ENCODE peak calls at places on chromosomes 5 and 9, in seven cellular contexts. One of them, this sample, is unnamed. For H3K4me1, the result is how much of the 10 kb centered on the place peaks cover.

GRCh38 chr5:72645447-72645846 is 138.2 kb upstream of the ZNF366 start:
- DNase-seq in lung: no peak
- DNase-seq in effector memory CD4-positive, alpha-beta T cell: no peak
- DNase-seq in Karpas-422: no peak
- DNase-seq in spleen: no peak
- DNase-seq in breast epithelium: no peak
- DNase-seq in uterus: no peak
- DNase-seq in this sample: no peak

GRCh38 chr5:141199359-141200235 is at the start of gene PCDHB11:
- DNase-seq in lung: no peak
- DNase-seq in effector memory CD4-positive, alpha-beta T cell: no peak
- DNase-seq in Karpas-422: peak
- DNase-seq in spleen: no peak
- DNase-seq in breast epithelium: no peak
- DNase-seq in uterus: no peak
- DNase-seq in this sample: no peak

GRCh38 chr9:21684831-21685362 is 117.5 kb upstream of the MTAP start:
- DNase-seq in lung: peak
- DNase-seq in effector memory CD4-positive, alpha-beta T cell: no peak
- DNase-seq in Karpas-422: no peak
- DNase-seq in spleen: no peak
- DNase-seq in breast epithelium: peak
- DNase-seq in uterus: no peak
- DNase-seq in this sample: no peak

GRCh38 chr5:143386725-143387124 is 16.8 kb downstream of the NR3C1 start:
- DNase-seq in lung: no peak
- DNase-seq in effector memory CD4-positive, alpha-beta T cell: no peak
- DNase-seq in Karpas-422: no peak
- DNase-seq in spleen: no peak
- DNase-seq in breast epithelium: no peak
- DNase-seq in uterus: no peak
- DNase-seq in this sample: no peak

GRCh38 chr9:108296056-108296455 is 559.7 kb downstream of the ACTL7B start:
- DNase-seq in lung: no peak
- DNase-seq in effector memory CD4-positive, alpha-beta T cell: no peak
- DNase-seq in Karpas-422: no peak
- DNase-seq in spleen: no peak
- DNase-seq in breast epithelium: no peak
- DNase-seq in uterus: no peak
- DNase-seq in this sample: no peak

GRCh38 chr9:124038239-124038638 is 26.7 kb downstream of the LHX2 start:
- DNase-seq in lung: no peak
- DNase-seq in effector memory CD4-positive, alpha-beta T cell: no peak
- DNase-seq in Karpas-422: no peak
- DNase-seq in spleen: peak
- DNase-seq in breast epithelium: no peak
- DNase-seq in uterus: no peak
- DNase-seq in this sample: no peak

GRCh38 chr5:32172908-32173393 is 1.2 kb downstream of the GOLPH3 start:
- DNase-seq in lung: no peak
- DNase-seq in effector memory CD4-positive, alpha-beta T cell: no peak
- DNase-seq in Karpas-422: peak
- DNase-seq in spleen: no peak
- DNase-seq in breast epithelium: no peak
- DNase-seq in uterus: no peak
- DNase-seq in this sample: no peak

GRCh38 chr9:72278959-72279358 is 86.0 kb downstream of the ZFAND5 start:
- DNase-seq in lung: no peak
- DNase-seq in effector memory CD4-positive, alpha-beta T cell: no peak
- DNase-seq in Karpas-422: no peak
- DNase-seq in spleen: no peak
- DNase-seq in breast epithelium: no peak
- DNase-seq in uterus: no peak
- DNase-seq in this sample: no peak

GRCh38 chr9:85430659-85431370 is 310.9 kb downstream of the AGTPBP1 start:
- DNase-seq in lung: no peak
- DNase-seq in effector memory CD4-positive, alpha-beta T cell: no peak
- DNase-seq in Karpas-422: no peak
- DNase-seq in spleen: no peak
- DNase-seq in breast epithelium: no peak
- DNase-seq in uterus: no peak
- DNase-seq in this sample: no peak

DNA sequence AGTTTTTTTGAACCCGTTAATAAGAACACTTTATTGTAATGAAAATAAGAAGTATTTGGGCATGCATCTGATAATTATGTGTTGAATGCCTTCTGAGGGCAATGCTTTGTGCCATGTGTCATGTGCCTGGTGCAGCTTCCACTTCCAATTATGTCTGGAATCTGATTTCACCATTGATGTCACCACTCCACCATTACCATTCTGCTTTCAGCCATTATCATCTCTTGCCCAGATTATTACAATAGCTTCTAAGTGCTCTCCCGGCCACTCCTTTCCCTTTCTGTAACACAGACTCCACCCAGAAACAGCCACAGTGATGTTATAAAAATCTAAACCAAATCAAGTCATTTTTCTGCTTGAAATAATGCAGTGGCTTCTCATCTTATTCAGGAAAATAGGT is 171.7 kb downstream of the C9orf152 start:
- DNase-seq in lung: no peak
- DNase-seq in effector memory CD4-positive, alpha-beta T cell: no peak
- DNase-seq in Karpas-422: no peak
- DNase-seq in spleen: no peak
- DNase-seq in breast epithelium: no peak
- DNase-seq in uterus: no peak
- DNase-seq in this sample: no peak
- H3K4me1 ChIP-seq in lung: under half
- H3K4me1 ChIP-seq in effector memory CD4-positive, alpha-beta T cell: under half
- H3K4me1 ChIP-seq in Karpas-422: under half
- H3K4me1 ChIP-seq in spleen: under half
- H3K4me1 ChIP-seq in breast epithelium: under half
- H3K4me1 ChIP-seq in uterus: under half
- H3K4me1 ChIP-seq in this sample: under half

GRCh38 chr5:38602641-38603040 is 46.2 kb upstream of the LIFR start:
- DNase-seq in lung: peak
- DNase-seq in effector memory CD4-positive, alpha-beta T cell: no peak
- DNase-seq in Karpas-422: no peak
- DNase-seq in spleen: no peak
- DNase-seq in breast epithelium: no peak
- DNase-seq in uterus: no peak
- DNase-seq in this sample: no peak
- H3K4me1 ChIP-seq in lung: under half
- H3K4me1 ChIP-seq in effector memory CD4-positive, alpha-beta T cell: under half
- H3K4me1 ChIP-seq in Karpas-422: under half
- H3K4me1 ChIP-seq in spleen: under half
- H3K4me1 ChIP-seq in breast epithelium: under half
- H3K4me1 ChIP-seq in uterus: under half
- H3K4me1 ChIP-seq in this sample: under half

DNA sequence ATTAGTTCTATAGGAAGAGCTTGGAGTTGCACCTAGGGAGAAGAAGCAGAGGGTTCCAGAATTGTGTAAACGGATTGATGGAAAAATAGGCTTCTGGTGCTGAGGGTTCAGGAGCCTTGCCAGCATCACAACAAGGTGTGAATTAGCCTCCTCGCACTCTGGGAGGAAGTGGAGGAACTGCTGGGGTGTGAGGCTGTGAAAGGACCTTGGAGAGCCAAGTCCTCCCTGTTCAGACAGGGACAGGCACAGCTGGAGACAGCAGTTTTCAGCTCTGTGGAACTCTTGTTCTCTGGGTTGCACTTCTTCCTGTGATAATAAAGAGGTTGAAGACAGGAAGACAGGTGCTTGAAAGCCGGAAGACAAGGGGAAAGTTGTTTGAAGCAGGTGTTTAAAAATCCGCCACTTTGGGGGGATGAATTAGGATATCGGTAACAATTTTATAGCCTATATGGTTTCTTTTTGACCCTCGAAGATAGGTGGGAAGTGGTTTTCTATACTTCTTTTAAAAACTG is 22.6 kb downstream of the DAPK1 start:
- DNase-seq in lung: no peak
- DNase-seq in effector memory CD4-positive, alpha-beta T cell: no peak
- DNase-seq in Karpas-422: no peak
- DNase-seq in spleen: no peak
- DNase-seq in breast epithelium: no peak
- DNase-seq in uterus: no peak
- DNase-seq in this sample: no peak
- H3K4me1 ChIP-seq in lung: under half
- H3K4me1 ChIP-seq in effector memory CD4-positive, alpha-beta T cell: under half
- H3K4me1 ChIP-seq in Karpas-422: under half
- H3K4me1 ChIP-seq in spleen: under half
- H3K4me1 ChIP-seq in breast epithelium: under half
- H3K4me1 ChIP-seq in uterus: under half
- H3K4me1 ChIP-seq in this sample: under half

DNA sequence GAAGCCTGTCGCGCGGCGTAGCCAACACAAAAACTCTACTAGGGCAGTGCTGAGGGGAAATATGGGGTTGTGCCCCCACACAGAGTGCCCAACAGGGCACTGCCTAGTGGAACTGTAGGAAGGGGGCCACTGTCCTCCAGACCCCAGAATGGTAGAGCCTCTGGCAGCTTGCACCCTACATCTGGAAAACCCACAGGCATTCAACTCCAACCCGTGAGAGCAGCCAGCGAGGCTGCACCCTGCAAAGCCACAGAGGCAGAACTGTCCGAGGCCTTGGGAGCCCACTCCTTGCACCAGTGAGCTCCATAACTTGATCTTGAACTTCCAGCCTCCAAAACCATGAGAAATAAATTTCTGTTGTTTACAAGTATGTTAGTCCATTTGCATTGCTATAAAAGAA is 27.7 kb downstream of the GRAMD2B start:
- DNase-seq in lung: no peak
- DNase-seq in effector memory CD4-positive, alpha-beta T cell: no peak
- DNase-seq in Karpas-422: no peak
- DNase-seq in spleen: peak
- DNase-seq in breast epithelium: no peak
- DNase-seq in uterus: no peak
- DNase-seq in this sample: no peak
- H3K4me1 ChIP-seq in lung: under half
- H3K4me1 ChIP-seq in effector memory CD4-positive, alpha-beta T cell: under half
- H3K4me1 ChIP-seq in Karpas-422: under half
- H3K4me1 ChIP-seq in spleen: under half
- H3K4me1 ChIP-seq in breast epithelium: under half
- H3K4me1 ChIP-seq in uterus: under half
- H3K4me1 ChIP-seq in this sample: under half

GRCh38 chr9:37921546-37922300 is 17.8 kb upstream of the SLC25A51 start:
- DNase-seq in lung: no peak
- DNase-seq in effector memory CD4-positive, alpha-beta T cell: no peak
- DNase-seq in Karpas-422: no peak
- DNase-seq in spleen: peak
- DNase-seq in breast epithelium: peak
- DNase-seq in uterus: peak
- DNase-seq in this sample: no peak

GRCh38 chr9:37923121-37923795 is 19.3 kb upstream of the SLC25A51 start:
- DNase-seq in lung: no peak
- DNase-seq in effector memory CD4-positive, alpha-beta T cell: no peak
- DNase-seq in Karpas-422: no peak
- DNase-seq in spleen: peak
- DNase-seq in breast epithelium: no peak
- DNase-seq in uterus: no peak
- DNase-seq in this sample: no peak

GRCh38 chr9:37921168-37921510 is 17.2 kb upstream of the SLC25A51 start:
- DNase-seq in lung: no peak
- DNase-seq in effector memory CD4-positive, alpha-beta T cell: no peak
- DNase-seq in Karpas-422: no peak
- DNase-seq in spleen: peak
- DNase-seq in breast epithelium: no peak
- DNase-seq in uterus: peak
- DNase-seq in this sample: no peak

GRCh38 chr9:37923796-37924430 is 20.0 kb upstream of the SLC25A51 start:
- DNase-seq in lung: no peak
- DNase-seq in effector memory CD4-positive, alpha-beta T cell: no peak
- DNase-seq in Karpas-422: no peak
- DNase-seq in spleen: peak
- DNase-seq in breast epithelium: no peak
- DNase-seq in uterus: no peak
- DNase-seq in this sample: no peak

GRCh38 chr9:37922391-37923120 is 18.6 kb upstream of the SLC25A51 start:
- DNase-seq in lung: no peak
- DNase-seq in effector memory CD4-positive, alpha-beta T cell: no peak
- DNase-seq in Karpas-422: no peak
- DNase-seq in spleen: peak
- DNase-seq in breast epithelium: no peak
- DNase-seq in uterus: no peak
- DNase-seq in this sample: no peak
- H3K4me1 ChIP-seq in lung: under half
- H3K4me1 ChIP-seq in effector memory CD4-positive, alpha-beta T cell: under half
- H3K4me1 ChIP-seq in Karpas-422: under half
- H3K4me1 ChIP-seq in spleen: under half
- H3K4me1 ChIP-seq in breast epithelium: under half
- H3K4me1 ChIP-seq in uterus: under half
- H3K4me1 ChIP-seq in this sample: under half